ENCODE peak calls at places on chromosome 2, in ten cellular contexts. One of them, this sample, is unnamed.

GRCh38 chr2:201924453-201924852 is 109.2 kb upstream of the FZD7 start:
- DNase-seq in HepG2: peak; percentile 31
- DNase-seq in ovary: no peak
- DNase-seq in breast epithelium: no peak
- DNase-seq in NB4: no peak
- DNase-seq in IMR-90: no peak
- DNase-seq in A549: no peak
- DNase-seq in uterus: no peak
- DNase-seq in H1: no peak
- DNase-seq in heart left ventricle: no peak
- DNase-seq in this sample: no peak

GRCh38 chr2:48768669-48769068 is 13.1 kb upstream of the LHCGR start:
- DNase-seq in H1: no peak
- DNase-seq in uterus: no peak
- DNase-seq in breast epithelium: no peak
- DNase-seq in NB4: peak; percentile 8
- DNase-seq in heart left ventricle: no peak
- DNase-seq in A549: no peak
- DNase-seq in HepG2: no peak
- DNase-seq in IMR-90: no peak
- DNase-seq in ovary: no peak
- DNase-seq in this sample: no peak

GRCh38 chr2:26516246-26516645 is 38.3 kb upstream of the OTOF start:
- DNase-seq in ovary: no peak
- DNase-seq in H1: no peak
- DNase-seq in A549: no peak
- DNase-seq in IMR-90: no peak
- DNase-seq in heart left ventricle: no peak
- DNase-seq in breast epithelium: no peak
- DNase-seq in NB4: no peak
- DNase-seq in HepG2: no peak
- DNase-seq in uterus: no peak
- DNase-seq in this sample: no peak

GRCh38 chr2:113263546-113263945 is 15.2 kb downstream of the PAX8 start:
- DNase-seq in HepG2: no peak
- DNase-seq in NB4: no peak
- DNase-seq in breast epithelium: no peak
- DNase-seq in heart left ventricle: no peak
- DNase-seq in uterus: no peak
- DNase-seq in H1: no peak
- DNase-seq in A549: no peak
- DNase-seq in ovary: no peak
- DNase-seq in IMR-90: no peak
- DNase-seq in this sample: no peak

GRCh38 chr2:197028230-197028629 is 101.7 kb upstream of the PGAP1 start:
- DNase-seq in H1: no peak
- DNase-seq in HepG2: peak; percentile 72
- DNase-seq in uterus: no peak
- DNase-seq in heart left ventricle: no peak
- DNase-seq in breast epithelium: no peak
- DNase-seq in NB4: no peak
- DNase-seq in ovary: no peak
- DNase-seq in A549: peak; percentile 71
- DNase-seq in IMR-90: peak; percentile 84
- DNase-seq in this sample: no peak

GRCh38 chr2:11938196-11938595 is 191.8 kb downstream of the LPIN1 start:
- DNase-seq in ovary: peak; percentile 64
- DNase-seq in uterus: no peak
- DNase-seq in heart left ventricle: peak; percentile 78
- DNase-seq in NB4: no peak
- DNase-seq in IMR-90: peak; percentile 72
- DNase-seq in HepG2: no peak
- DNase-seq in H1: no peak
- DNase-seq in breast epithelium: no peak
- DNase-seq in A549: peak; percentile 19
- DNase-seq in this sample: no peak

GRCh38 chr2:172093416-172094318 is 8.4 kb downstream of the DLX1 start:
- DNase-seq in heart left ventricle: no peak
- DNase-seq in breast epithelium: no peak
- DNase-seq in HepG2: no peak
- DNase-seq in H1: no peak
- DNase-seq in ovary: no peak
- DNase-seq in A549: no peak
- DNase-seq in IMR-90: no peak
- DNase-seq in NB4: no peak
- DNase-seq in uterus: no peak
- DNase-seq in this sample: no peak

GRCh38 chr2:203549406-203549805 is 14.3 kb upstream of the RAPH1 start:
- DNase-seq in uterus: no peak
- DNase-seq in HepG2: no peak
- DNase-seq in ovary: no peak
- DNase-seq in breast epithelium: no peak
- DNase-seq in IMR-90: peak; percentile 41
- DNase-seq in A549: no peak
- DNase-seq in NB4: no peak
- DNase-seq in heart left ventricle: no peak
- DNase-seq in H1: no peak
- DNase-seq in this sample: no peak

GRCh38 chr2:159904565-159905281 is 106.7 kb upstream of the CD302 start:
- DNase-seq in heart left ventricle: peak; percentile 83
- DNase-seq in ovary: peak; percentile 37
- DNase-seq in NB4: peak; percentile 93
- DNase-seq in A549: peak; percentile 36
- DNase-seq in H1: peak; percentile 90
- DNase-seq in HepG2: no peak
- DNase-seq in uterus: no peak
- DNase-seq in IMR-90: no peak
- DNase-seq in breast epithelium: peak; percentile 61
- DNase-seq in this sample: peak; percentile 41

GRCh38 chr2:225464346-225465025 is 65.0 kb downstream of the NYAP2 start:
- DNase-seq in H1: no peak
- DNase-seq in breast epithelium: no peak
- DNase-seq in heart left ventricle: no peak
- DNase-seq in NB4: no peak
- DNase-seq in ovary: no peak
- DNase-seq in uterus: no peak
- DNase-seq in HepG2: no peak
- DNase-seq in IMR-90: no peak
- DNase-seq in A549: no peak
- DNase-seq in this sample: no peak

GRCh38 chr2:80715433-80715832 is 410.9 kb upstream of the LRRTM1 start:
- DNase-seq in HepG2: no peak
- DNase-seq in H1: no peak
- DNase-seq in A549: no peak
- DNase-seq in breast epithelium: no peak
- DNase-seq in uterus: no peak
- DNase-seq in heart left ventricle: no peak
- DNase-seq in ovary: no peak
- DNase-seq in NB4: no peak
- DNase-seq in IMR-90: no peak
- DNase-seq in this sample: no peak

GRCh38 chr2:138122891-138123290 is 158.6 kb downstream of the HNMT start:
- DNase-seq in NB4: no peak
- DNase-seq in IMR-90: no peak
- DNase-seq in H1: no peak
- DNase-seq in uterus: no peak
- DNase-seq in A549: no peak
- DNase-seq in HepG2: no peak
- DNase-seq in heart left ventricle: no peak
- DNase-seq in breast epithelium: no peak
- DNase-seq in ovary: no peak
- DNase-seq in this sample: peak; percentile 55

GRCh38 chr2:152814475-152815030 is 96.1 kb downstream of the ARL6IP6 start:
- DNase-seq in breast epithelium: no peak
- DNase-seq in IMR-90: no peak
- DNase-seq in NB4: no peak
- DNase-seq in HepG2: no peak
- DNase-seq in H1: no peak
- DNase-seq in heart left ventricle: no peak
- DNase-seq in uterus: no peak
- DNase-seq in A549: no peak
- DNase-seq in ovary: no peak
- DNase-seq in this sample: no peak

GRCh38 chr2:158973511-158973956 is 5.1 kb downstream of the TANC1 start:
- DNase-seq in heart left ventricle: no peak
- DNase-seq in NB4: no peak
- DNase-seq in A549: no peak
- DNase-seq in H1: no peak
- DNase-seq in breast epithelium: no peak
- DNase-seq in HepG2: no peak
- DNase-seq in ovary: no peak
- DNase-seq in IMR-90: peak; percentile 51
- DNase-seq in uterus: no peak
- DNase-seq in this sample: no peak

DNA sequence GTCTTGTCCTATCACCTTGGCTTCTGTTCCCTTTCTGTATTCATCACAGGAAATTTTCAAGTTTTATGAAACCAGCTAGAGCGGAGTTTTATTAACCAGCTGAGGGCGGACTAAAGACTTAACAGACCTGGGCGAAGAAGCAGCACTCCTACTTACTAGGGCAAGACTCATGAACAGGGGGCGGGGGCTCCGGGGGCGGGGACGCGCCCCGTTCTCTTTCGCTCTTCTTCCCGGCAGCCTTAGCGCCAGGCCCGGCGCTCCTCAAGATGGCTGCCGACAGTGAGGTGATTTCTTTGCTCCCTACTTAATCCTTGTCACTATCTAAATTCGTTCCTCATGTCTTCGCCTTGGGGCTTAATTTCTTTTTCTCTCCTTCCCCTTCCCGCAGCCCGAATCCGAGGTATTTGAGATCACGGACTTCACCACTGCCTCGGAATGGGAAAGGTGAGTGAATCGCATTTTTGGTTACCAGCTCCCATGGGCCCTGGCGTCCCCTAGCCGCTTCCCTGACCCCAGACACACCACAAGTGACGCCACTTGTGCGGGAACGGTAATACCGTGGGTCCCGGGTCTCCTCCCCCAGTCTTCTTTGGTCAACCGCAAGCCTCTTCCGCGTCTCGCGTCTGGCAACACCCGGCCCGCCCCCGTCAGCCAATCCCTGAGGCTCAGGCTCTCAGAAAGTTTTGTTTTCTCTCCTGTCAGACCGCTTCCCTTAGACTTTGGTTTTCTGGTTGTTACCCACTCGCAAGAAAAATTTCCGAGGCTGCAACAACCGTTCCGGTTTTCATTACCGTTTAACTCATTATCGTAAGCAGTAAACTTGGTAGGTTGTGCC is at the start of gene RAB3GAP1:
- DNase-seq in heart left ventricle: peak; percentile 89
- DNase-seq in IMR-90: peak; percentile 83
- DNase-seq in ovary: peak; percentile 70
- DNase-seq in breast epithelium: peak; percentile 68
- DNase-seq in A549: peak; percentile 84
- DNase-seq in NB4: peak; percentile 94
- DNase-seq in HepG2: peak; percentile 72
- DNase-seq in uterus: peak; percentile 58
- DNase-seq in H1: peak; percentile 71
- DNase-seq in this sample: peak; percentile 89
- TF ChIP-seq POLR2A in heart left ventricle: peak; percentile 20
- TF ChIP-seq POLR2A in IMR-90: peak; percentile 94
- TF ChIP-seq POLR2A in ovary: peak; percentile 46
- TF ChIP-seq POLR2A in breast epithelium: peak; percentile 78
- TF ChIP-seq POLR2A in A549: peak; percentile 87
- TF ChIP-seq POLR2A in NB4: peak; percentile 83
- TF ChIP-seq POLR2A in HepG2: peak; percentile 97
- TF ChIP-seq POLR2A in uterus: peak; percentile 49
- TF ChIP-seq POLR2A in H1: peak; percentile 95
- TF ChIP-seq POLR2A in this sample: peak; percentile 93

GRCh38 chr2:241315879-241316700 is at the start of gene SEPTIN2:
- DNase-seq in uterus: peak; percentile 73
- DNase-seq in IMR-90: peak; percentile 28
- DNase-seq in NB4: no peak
- DNase-seq in ovary: no peak
- DNase-seq in heart left ventricle: peak; percentile 89
- DNase-seq in breast epithelium: peak; percentile 73
- DNase-seq in A549: peak; percentile 76
- DNase-seq in HepG2: peak; percentile 53
- DNase-seq in H1: peak; percentile 99
- DNase-seq in this sample: peak; percentile 85
- TF ChIP-seq POLR2A in uterus: peak; percentile 89
- TF ChIP-seq POLR2A in IMR-90: peak; percentile 56
- TF ChIP-seq POLR2A in NB4: peak; percentile 81
- TF ChIP-seq POLR2A in ovary: peak; percentile 75
- TF ChIP-seq POLR2A in heart left ventricle: peak; percentile 69
- TF ChIP-seq POLR2A in breast epithelium: peak; percentile 47
- TF ChIP-seq POLR2A in A549: peak; percentile 68
- TF ChIP-seq POLR2A in HepG2: peak; percentile 46
- TF ChIP-seq POLR2A in H1: no peak
- TF ChIP-seq POLR2A in this sample: no peak

GRCh38 chr2:65430515-65431416 is 1.6 kb downstream of the SPRED2 start:
- DNase-seq in A549: peak; percentile 78
- DNase-seq in ovary: peak; percentile 70
- DNase-seq in breast epithelium: no peak
- DNase-seq in IMR-90: peak; percentile 41
- DNase-seq in HepG2: peak; percentile 72
- DNase-seq in NB4: peak; percentile 98
- DNase-seq in heart left ventricle: peak; percentile 80
- DNase-seq in H1: peak; percentile 59
- DNase-seq in uterus: peak; percentile 52
- DNase-seq in this sample: peak; percentile 83

GRCh38 chr2:65431417-65432226 is 777 bp downstream of the SPRED2 start:
- DNase-seq in uterus: peak; percentile 67
- DNase-seq in ovary: peak; percentile 68
- DNase-seq in NB4: peak; percentile 82
- DNase-seq in HepG2: peak; percentile 37
- DNase-seq in H1: peak; percentile 65
- DNase-seq in breast epithelium: peak; percentile 54
- DNase-seq in A549: peak; percentile 49
- DNase-seq in heart left ventricle: peak; percentile 74
- DNase-seq in IMR-90: peak; percentile 33
- DNase-seq in this sample: peak; percentile 69

GRCh38 chr2:65434592-65435241 is 2.3 kb upstream of the SPRED2 start:
- DNase-seq in A549: no peak
- DNase-seq in NB4: no peak
- DNase-seq in breast epithelium: no peak
- DNase-seq in HepG2: peak; percentile 30
- DNase-seq in H1: no peak
- DNase-seq in IMR-90: no peak
- DNase-seq in heart left ventricle: no peak
- DNase-seq in ovary: no peak
- DNase-seq in uterus: no peak
- DNase-seq in this sample: no peak

GRCh38 chr2:65429799-65430514 is 2.4 kb downstream of the SPRED2 start:
- DNase-seq in IMR-90: no peak
- DNase-seq in heart left ventricle: no peak
- DNase-seq in H1: no peak
- DNase-seq in A549: no peak
- DNase-seq in NB4: no peak
- DNase-seq in uterus: peak; percentile 20
- DNase-seq in breast epithelium: no peak
- DNase-seq in HepG2: no peak
- DNase-seq in ovary: no peak
- DNase-seq in this sample: no peak

GRCh38 chr2:65432227-65433190 is at the start of gene SPRED2:
- DNase-seq in HepG2: peak; percentile 96
- DNase-seq in ovary: peak; percentile 93
- DNase-seq in IMR-90: peak; percentile 97
- DNase-seq in H1: peak; percentile 87
- DNase-seq in heart left ventricle: peak; percentile 97
- DNase-seq in NB4: peak; percentile 97
- DNase-seq in A549: peak; percentile 96
- DNase-seq in breast epithelium: peak; percentile 90
- DNase-seq in uterus: peak; percentile 97
- DNase-seq in this sample: peak; percentile 95
- TF ChIP-seq POLR2A in HepG2: peak; percentile 82
- TF ChIP-seq POLR2A in ovary: peak; percentile 81
- TF ChIP-seq POLR2A in IMR-90: peak; percentile 81
- TF ChIP-seq POLR2A in H1: no peak
- TF ChIP-seq POLR2A in heart left ventricle: peak; percentile 66
- TF ChIP-seq POLR2A in NB4: no peak
- TF ChIP-seq POLR2A in A549: peak; percentile 41
- TF ChIP-seq POLR2A in breast epithelium: peak; percentile 48
- TF ChIP-seq POLR2A in uterus: peak; percentile 77
- TF ChIP-seq POLR2A in this sample: peak; percentile 67

GRCh38 chr2:176001903-176002683 is at the start of gene LNPK:
- DNase-seq in H1: peak; percentile 95
- DNase-seq in NB4: peak; percentile 95
- DNase-seq in IMR-90: peak; percentile 82
- DNase-seq in ovary: peak; percentile 92
- DNase-seq in breast epithelium: peak; percentile 92
- DNase-seq in heart left ventricle: peak; percentile 97
- DNase-seq in uterus: peak; percentile 87
- DNase-seq in A549: peak; percentile 86
- DNase-seq in HepG2: peak; percentile 87
- DNase-seq in this sample: peak; percentile 97
- TF ChIP-seq POLR2A in H1: peak; percentile 69
- TF ChIP-seq POLR2A in NB4: peak; percentile 75
- TF ChIP-seq POLR2A in IMR-90: peak; percentile 60
- TF ChIP-seq POLR2A in ovary: peak; percentile 20
- TF ChIP-seq POLR2A in breast epithelium: peak; percentile 30
- TF ChIP-seq POLR2A in heart left ventricle: peak; percentile 91
- TF ChIP-seq POLR2A in uterus: peak; percentile 79
- TF ChIP-seq POLR2A in A549: peak; percentile 67
- TF ChIP-seq POLR2A in HepG2: peak; percentile 88
- TF ChIP-seq POLR2A in this sample: peak; percentile 94

This sample was measured in erythroblast.